ENCODE peak calls at places on chromosomes 7 and 10, in five cellular contexts. U is lower lobe of right lung; J is activated naive CD4-positive, alpha-beta T cell treated with anti-CD3 and anti-CD28 coated beads for 36 hours; Z is RPMI7951; B is tibial nerve. W is an unnamed sample.

GRCh38 chr10:58150290-58150689 is 117.4 kb downstream of the IPMK start:
- DNase-seq in U (no peak), J (no peak), Z (no peak), B (no peak), W (no peak)

GRCh38 chr10:48656241-48656921 is 28.3 kb upstream of the WDFY4 start:
- DNase-seq in U (peak), J (peak), Z (peak), B (peak), W (peak)

GRCh38 chr7:90246184-90246583 is 1.2 kb downstream of the CFAP69 start:
- DNase-seq in U (no peak), J (no peak), Z (peak), B (no peak), W (peak)

GRCh38 chr7:131109011-131109756 is 218.5 kb upstream of the MKLN1 start:
- DNase-seq in U (no peak), J (no peak), Z (peak), B (no peak), W (no peak)

GRCh38 chr10:26480909-26481703 is 43.0 kb downstream of the APBB1IP start:
- DNase-seq in U (no peak), J (no peak), Z (no peak), B (no peak), W (no peak)

GRCh38 chr10:115141254-115141653 is 48.1 kb downstream of the ATRNL1 start:
- DNase-seq in U (no peak), J (no peak), Z (no peak), B (no peak), W (no peak)

GRCh38 chr7:96188623-96188991 is 133.3 kb downstream of the SLC25A13 start:
- DNase-seq in U (no peak), J (no peak), Z (no peak), B (no peak), W (no peak)

GRCh38 chr7:64888901-64889685 is 14.0 kb upstream of the ZNF273 start:
- DNase-seq in U (peak), J (peak), Z (no peak), B (no peak), W (no peak)

GRCh38 chr7:4837041-4837813 is 24.6 kb downstream of the PAPOLB start:
- DNase-seq in U (peak), J (no peak), Z (no peak), B (no peak), W (no peak)

GRCh38 chr7:39433550-39433949 is 132.7 kb upstream of the YAE1 start:
- DNase-seq in U (no peak), J (no peak), Z (no peak), B (no peak), W (no peak)

GRCh38 chr7:128247640-128248194 is 6.6 kb downstream of the LEP start:
- DNase-seq in U (no peak), J (no peak), Z (peak), B (no peak), W (no peak)

GRCh38 chr7:132545756-132546155 is 30.5 kb downstream of the PLXNA4 start:
- DNase-seq in U (no peak), J (no peak), Z (peak), B (no peak), W (no peak)

GRCh38 chr7:6589151-6589828 is 531 bp upstream of the INTS15 start:
- DNase-seq in U (no peak), J (no peak), Z (no peak), B (no peak), W (no peak)

GRCh38 chr10:133131053-133131452 is 29.0 kb upstream of the KNDC1 start:
- DNase-seq in U (peak), J (no peak), Z (no peak), B (no peak), W (peak)

GRCh38 chr10:119644215-119644826 is 6.9 kb upstream of the BAG3 start:
- DNase-seq in U (no peak), J (no peak), Z (no peak), B (no peak), W (no peak)

GRCh38 chr7:53600296-53600695 is 564.9 kb downstream of the POM121L12 start:
- DNase-seq in U (no peak), J (no peak), Z (no peak), B (no peak), W (no peak)

GRCh38 chr7:48389977-48390376 is 218.7 kb downstream of the ABCA13 start:
- DNase-seq in U (no peak), J (no peak), Z (peak), B (no peak), W (no peak)

GRCh38 chr7:20114463-20114862 is 102.7 kb downstream of the MACC1 start:
- DNase-seq in U (no peak), J (peak), Z (peak), B (no peak), W (no peak)

GRCh38 chr10:126014309-126014708 is 117.9 kb downstream of the FANK1 start:
- DNase-seq in U (no peak), J (no peak), Z (peak), B (no peak), W (no peak)

GRCh38 chr10:103256613-103257012 is 10.9 kb downstream of the RPEL1 start:
- DNase-seq in U (no peak), J (no peak), Z (no peak), B (no peak), W (no peak)